ENCODE peak calls at places on chromosome 16, in four cellular contexts. N, L, U and M are unnamed samples. For H3K4me1, the result is how much of the 10 kb centered on the place peaks cover.

GRCh38 chr16:76854234-76854633 is 336.8 kb upstream of the MON1B start:
- DNase-seq in N (no peak), L (no peak), U (no peak), M (no peak)

GRCh38 chr16:14007460-14007859 is 63.7 kb upstream of the MRTFB start:
- DNase-seq in N (no peak), L (peak), U (no peak), M (no peak)

GRCh38 chr16:10368984-10369551 is 16.8 kb upstream of the ATF7IP2 start:
- DNase-seq in N (no peak), L (peak), U (no peak), M (no peak)

GRCh38 chr16:59545666-59546065 is 811.5 kb upstream of the GOT2 start:
- DNase-seq in N (no peak), L (peak), U (no peak), M (no peak)

GRCh38 chr16:84947022-84947421 is 64.3 kb downstream of the ZDHHC7 start:
- DNase-seq in N (peak), L (no peak), U (no peak), M (no peak)

GRCh38 chr16:70676571-70677498 is 9.0 kb downstream of the MTSS2 start:
- DNase-seq in N (no peak), L (no peak), U (no peak), M (no peak)

GRCh38 chr16:2835638-2836493 is 5.8 kb downstream of the ZG16B start:
- DNase-seq in N (no peak), L (peak), U (peak), M (no peak)

GRCh38 chr16:64238576-64238975 is 883.3 kb downstream of the CDH11 start:
- DNase-seq in N (no peak), L (peak), U (no peak), M (no peak)

GRCh38 chr16:82506734-82507133 is 120.0 kb upstream of the CDH13 start:
- DNase-seq in N (no peak), L (no peak), U (no peak), M (no peak)

GRCh38 chr16:66948034-66948821 is 12.8 kb upstream of the CES3 start:
- DNase-seq in N (no peak), L (no peak), U (no peak), M (no peak)

GRCh38 chr16:56332464-56333079 is 92.8 kb downstream of the AMFR start:
- DNase-seq in N (peak), L (peak), U (no peak), M (no peak)

GRCh38 chr16:11143741-11144035 is 112.3 kb downstream of the SOCS1 start:
- DNase-seq in N (no peak), L (no peak), U (no peak), M (no peak)

GRCh38 chr16:46911038-46911437 is 26.9 kb downstream of the GPT2 start:
- DNase-seq in N (no peak), L (no peak), U (no peak), M (no peak)

GRCh38 chr16:67277999-67278772 is 1.1 kb upstream of the PLEKHG4 start:
- DNase-seq in N (no peak), L (peak), U (no peak), M (no peak)

GRCh38 chr16:49262501-49262900 is 19.1 kb downstream of the CBLN1 start:
- DNase-seq in N (no peak), L (no peak), U (no peak), M (peak)

GRCh38 chr16:69309316-69309715 is 1.8 kb upstream of the VPS4A start:
- DNase-seq in N (no peak), L (peak), U (no peak), M (no peak)

GRCh38 chr16:47113130-47113529 is 30.6 kb downstream of the NETO2 start:
- DNase-seq in N (no peak), L (no peak), U (no peak), M (no peak)

GRCh38 chr16:2074071-2074470 is 26.3 kb downstream of the TSC2 start:
- DNase-seq in N (no peak), L (no peak), U (no peak), M (no peak)

DNA sequence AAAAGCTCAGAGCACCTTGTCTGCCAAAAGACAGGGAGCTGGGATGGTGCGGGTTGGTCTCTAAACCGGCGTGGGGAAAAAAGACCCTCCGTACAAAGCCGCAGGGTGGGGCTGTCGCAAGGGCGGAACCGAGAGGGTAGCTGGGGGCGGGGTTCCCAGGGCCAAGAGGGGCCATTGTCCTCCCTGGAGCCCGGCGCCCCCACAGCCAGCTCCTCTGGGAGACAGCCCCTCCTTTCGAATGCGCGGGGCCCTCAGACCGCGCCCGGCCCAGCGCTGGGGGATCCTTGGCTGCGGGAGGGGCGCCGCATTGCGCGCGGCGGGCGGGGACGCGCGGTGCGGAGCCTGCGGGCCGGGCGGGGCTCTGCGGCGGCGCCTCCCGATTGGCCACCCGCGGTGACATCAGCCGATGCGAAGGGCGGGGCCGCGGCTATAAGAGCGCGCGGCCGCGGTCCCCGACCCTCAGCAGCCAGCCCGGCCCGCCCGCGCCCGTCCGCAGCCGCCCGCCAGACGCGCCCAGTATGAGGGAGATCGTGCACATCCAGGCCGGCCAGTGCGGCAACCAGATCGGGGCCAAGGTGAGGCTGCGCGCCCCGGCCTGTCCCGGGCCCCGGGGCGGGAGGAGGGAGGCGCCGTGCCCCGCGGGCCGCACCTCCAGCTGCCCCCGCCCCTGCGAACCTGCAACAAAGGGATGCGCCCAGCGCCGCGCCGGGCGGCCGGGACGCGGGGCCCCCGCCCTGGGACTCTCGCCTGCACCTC is at the start of gene TUBB3:
- DNase-seq in N (no peak), L (peak), U (no peak), M (no peak)
- H3K4me1 ChIP-seq in N (under half), L (under half), U (under half), M (half or more)

GRCh38 chr16:89413811-89414585 is 76.4 kb downstream of the ANKRD11 start:
- DNase-seq in N (no peak), L (no peak), U (no peak), M (no peak)
- H3K4me1 ChIP-seq in N (half or more), L (under half), U (under half), M (half or more)

GRCh38 chr16:68285683-68286082 is 21.4 kb downstream of the SLC7A6 start:
- DNase-seq in N (no peak), L (no peak), U (no peak), M (no peak)

GRCh38 chr16:68286153-68287074 is 22.1 kb downstream of the SLC7A6 start:
- DNase-seq in N (no peak), L (no peak), U (no peak), M (no peak)

GRCh38 chr16:68288252-68288650 is 22.5 kb downstream of the SLC7A6OS start:
- DNase-seq in N (no peak), L (no peak), U (no peak), M (no peak)

GRCh38 chr16:68289202-68289601 is 21.5 kb downstream of the SLC7A6OS start:
- DNase-seq in N (no peak), L (no peak), U (no peak), M (no peak)

GRCh38 chr16:68287276-68288251 is 23.2 kb downstream of the SLC7A6OS start:
- DNase-seq in N (peak), L (peak), U (no peak), M (no peak)
- H3K4me1 ChIP-seq in N (half or more), L (under half), U (under half), M (half or more)

GRCh38 chr16:87824991-87825841 is 44.1 kb downstream of the SLC7A5 start:
- DNase-seq in N (no peak), L (no peak), U (no peak), M (no peak)
- H3K4me1 ChIP-seq in N (under half), L (under half), U (under half), M (under half)

GRCh38 chr16:86224629-86225028 is 285.7 kb upstream of the FOXF1 start:
- DNase-seq in N (no peak), L (no peak), U (no peak), M (no peak)
- H3K4me1 ChIP-seq in N (under half), L (under half), U (under half), M (under half)